ENCODE peak calls at places on chromosomes 4 and X, in five cellular contexts. W, U, J, L and F are unnamed samples.

GRCh38 chr4:112817933-112818921 is 181.3 kb downstream of the LARP7 start:
- DNase-seq in U (peak; percentile 81), W (peak; percentile 86), J (peak; percentile 78), L (peak; percentile 40), F (peak; percentile 98)

GRCh38 chrX:106159861-106160282 is 8.2 kb upstream of the PWWP3B start:
- DNase-seq in L (no peak), W (no peak), J (no peak), U (no peak), F (no peak)

GRCh38 chr4:165493359-165493758 is 114.6 kb downstream of the CPE start:
- DNase-seq in L (peak; percentile 67), J (peak; percentile 74), U (peak; percentile 38), W (peak; percentile 91), F (peak; percentile 96)

GRCh38 chrX:50152421-50152820 is 48.4 kb downstream of the AKAP4 start:
- DNase-seq in L (no peak), W (no peak), J (no peak), U (no peak), F (no peak)

GRCh38 chr4:127188847-127189246 is 443.9 kb upstream of the INTU start:
- DNase-seq in W (no peak), J (no peak), U (peak; percentile 25), L (no peak), F (peak; percentile 65)

GRCh38 chr4:68373513-68373912 is 23.6 kb upstream of the YTHDC1 start:
- DNase-seq in U (peak; percentile 67), W (peak; percentile 93), L (peak; percentile 55), J (peak; percentile 77), F (peak; percentile 92)

GRCh38 chr4:164572877-164573279 is 181.1 kb upstream of the SMIM31 start:
- DNase-seq in J (no peak), U (no peak), W (no peak), L (no peak), F (no peak)

GRCh38 chrX:46327229-46328081 is 217.8 kb downstream of the ZNF674 start:
- DNase-seq in U (no peak), L (peak; percentile 76), J (peak; percentile 81), W (peak; percentile 93), F (peak; percentile 96)

GRCh38 chr4:5782829-5783476 is 72.0 kb downstream of the EVC start:
- DNase-seq in W (peak; percentile 5), J (no peak), L (no peak), U (no peak), F (no peak)

GRCh38 chr4:54585321-54586000 is 72.3 kb upstream of the KIT start:
- DNase-seq in U (peak; percentile 62), J (no peak), W (no peak), L (no peak), F (no peak)

GRCh38 chr4:110586137-110586850 is 36.6 kb downstream of the PITX2 start:
- DNase-seq in L (no peak), J (no peak), W (no peak), U (peak; percentile 69), F (peak; percentile 66)

GRCh38 chr4:10728016-10728415 is 43.4 kb upstream of the CLNK start:
- DNase-seq in J (no peak), W (no peak), U (no peak), L (no peak), F (no peak)

GRCh38 chrX:86407371-86407770 is 259.1 kb downstream of the DACH2 start:
- DNase-seq in W (no peak), L (no peak), J (no peak), U (no peak), F (no peak)

GRCh38 chr4:8439914-8440490 is 521 bp downstream of the ACOX3 start:
- DNase-seq in L (no peak), J (no peak), U (no peak), W (no peak), F (peak; percentile 60)

GRCh38 chrX:108105473-108105872 is 13.9 kb downstream of the ATG4A start:
- DNase-seq in U (no peak), W (no peak), J (no peak), L (no peak), F (no peak)

GRCh38 chr4:40530961-40531635 is 98.6 kb downstream of the RBM47 start:
- DNase-seq in J (no peak), L (no peak), U (no peak), W (no peak), F (no peak)

GRCh38 chr4:28435346-28435745 is 1574.7 kb downstream of the STIM2 start:
- DNase-seq in W (no peak), L (no peak), J (no peak), U (peak; percentile 30), F (peak; percentile 25)

GRCh38 chrX:110286126-110286525 is 31.8 kb downstream of the AMMECR1 start:
- DNase-seq in L (no peak), W (no peak), U (peak; percentile 89), J (no peak), F (no peak)

GRCh38 chr4:29711226-29711625 is 1008.9 kb upstream of the PCDH7 start:
- DNase-seq in L (no peak), J (no peak), U (peak; percentile 90), W (no peak), F (no peak)

GRCh38 chr4:105859233-105859632 is 36.0 kb upstream of the NPNT start:
- DNase-seq in L (no peak), J (no peak), U (peak; percentile 79), W (no peak), F (no peak)

GRCh38 chr4:89534356-89534755 is 226.8 kb upstream of the GPRIN3 start:
- DNase-seq in W (no peak), L (no peak), J (no peak), U (no peak), F (no peak)

GRCh38 chrX:129161108-129161507 is 362.2 kb downstream of the SMARCA1 start:
- DNase-seq in J (no peak), W (no peak), U (no peak), L (no peak), F (peak; percentile 10)

GRCh38 chr4:105551968-105552746 is at the start of gene ARHGEF38:
- DNase-seq in L (no peak), W (peak; percentile 47), J (no peak), U (peak; percentile 7), F (peak; percentile 13)

GRCh38 chr4:160810415-160810814 is 1353.4 kb downstream of the FSTL5 start:
- DNase-seq in W (no peak), J (no peak), U (no peak), L (no peak), F (no peak)

GRCh38 chr4:7280906-7281305 is 88.6 kb downstream of the SORCS2 start:
- DNase-seq in J (no peak), U (peak; percentile 37), L (no peak), W (no peak), F (no peak)

GRCh38 chr4:158253350-158253980 is 43.2 kb downstream of the TMEM144 start:
- DNase-seq in U (peak; percentile 63), J (no peak), W (no peak), L (peak; percentile 42), F (peak; percentile 58)

DNA sequence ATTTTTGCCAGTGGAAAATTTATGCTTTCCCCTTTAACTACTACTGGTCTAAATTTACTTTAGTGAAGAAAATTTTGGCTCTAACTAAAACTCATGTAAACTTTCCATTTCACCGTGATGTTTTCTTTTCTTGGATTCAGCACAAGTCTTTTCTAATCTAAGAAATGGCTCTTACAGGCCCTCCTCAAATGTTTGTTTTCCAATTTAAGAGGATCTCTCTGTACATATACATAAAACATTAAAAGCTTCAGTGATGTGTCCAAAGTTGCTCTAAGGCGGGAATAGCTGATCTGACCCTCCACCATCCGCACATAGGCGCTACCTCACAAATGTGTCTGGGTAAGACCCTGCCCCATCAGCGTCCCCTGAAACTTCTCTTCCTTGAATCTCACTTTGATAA is 68.1 kb downstream of the MAML3 start:
- DNase-seq in J (no peak), U (no peak), W (no peak), L (no peak), F (no peak)
- H2AK5ac ChIP-seq in J (no peak overlapping the region), U (peak overlapping the region; percentile 36), W (no peak overlapping the region), L (no peak overlapping the region), F (no peak overlapping the region)

GRCh38 chrX:17472424-17472823 is 97.4 kb downstream of the NHS start:
- DNase-seq in J (no peak), L (no peak), W (no peak), U (no peak), F (no peak)

GRCh38 chrX:17473021-17473420 is 98.0 kb downstream of the NHS start:
- DNase-seq in J (no peak), W (no peak), U (no peak), L (no peak), F (no peak)

GRCh38 chrX:17474892-17475291 is 99.9 kb downstream of the NHS start:
- DNase-seq in U (peak; percentile 55), J (no peak), W (no peak), L (no peak), F (no peak)

GRCh38 chrX:17471121-17471520 is 96.1 kb downstream of the NHS start:
- DNase-seq in J (no peak), U (peak; percentile 21), L (no peak), W (no peak), F (no peak)

GRCh38 chrX:17470136-17470535 is 95.1 kb downstream of the NHS start:
- DNase-seq in J (no peak), L (no peak), U (peak; percentile 42), W (no peak), F (no peak)
- H2AK5ac ChIP-seq in J (no peak overlapping the region), L (no peak overlapping the region), U (no peak overlapping the region), W (no peak overlapping the region), F (no peak overlapping the region)

GRCh38 chr4:2407991-2408342 is 10.5 kb downstream of the ZFYVE28 start:
- DNase-seq in U (no peak), J (no peak), W (no peak), L (no peak), F (no peak)
- H2AK5ac ChIP-seq in U (no peak overlapping the region), J (no peak overlapping the region), W (no peak overlapping the region), L (peak overlapping the region; percentile 3), F (no peak overlapping the region)

GRCh38 chrX:133413218-133413925 is 1.9 kb downstream of the GPC4 start:
- DNase-seq in L (no peak), U (no peak), J (no peak), W (no peak), F (no peak)

GRCh38 chrX:133412665-133413064 is 2.6 kb downstream of the GPC4 start:
- DNase-seq in L (no peak), U (no peak), J (no peak), W (no peak), F (no peak)

GRCh38 chrX:133417364-133417763 is 2.1 kb upstream of the GPC4 start:
- DNase-seq in U (no peak), W (no peak), J (no peak), L (no peak), F (no peak)

GRCh38 chrX:133414399-133415275 is 652 bp downstream of the GPC4 start:
- DNase-seq in L (no peak), W (no peak), U (no peak), J (no peak), F (no peak)

DNA sequence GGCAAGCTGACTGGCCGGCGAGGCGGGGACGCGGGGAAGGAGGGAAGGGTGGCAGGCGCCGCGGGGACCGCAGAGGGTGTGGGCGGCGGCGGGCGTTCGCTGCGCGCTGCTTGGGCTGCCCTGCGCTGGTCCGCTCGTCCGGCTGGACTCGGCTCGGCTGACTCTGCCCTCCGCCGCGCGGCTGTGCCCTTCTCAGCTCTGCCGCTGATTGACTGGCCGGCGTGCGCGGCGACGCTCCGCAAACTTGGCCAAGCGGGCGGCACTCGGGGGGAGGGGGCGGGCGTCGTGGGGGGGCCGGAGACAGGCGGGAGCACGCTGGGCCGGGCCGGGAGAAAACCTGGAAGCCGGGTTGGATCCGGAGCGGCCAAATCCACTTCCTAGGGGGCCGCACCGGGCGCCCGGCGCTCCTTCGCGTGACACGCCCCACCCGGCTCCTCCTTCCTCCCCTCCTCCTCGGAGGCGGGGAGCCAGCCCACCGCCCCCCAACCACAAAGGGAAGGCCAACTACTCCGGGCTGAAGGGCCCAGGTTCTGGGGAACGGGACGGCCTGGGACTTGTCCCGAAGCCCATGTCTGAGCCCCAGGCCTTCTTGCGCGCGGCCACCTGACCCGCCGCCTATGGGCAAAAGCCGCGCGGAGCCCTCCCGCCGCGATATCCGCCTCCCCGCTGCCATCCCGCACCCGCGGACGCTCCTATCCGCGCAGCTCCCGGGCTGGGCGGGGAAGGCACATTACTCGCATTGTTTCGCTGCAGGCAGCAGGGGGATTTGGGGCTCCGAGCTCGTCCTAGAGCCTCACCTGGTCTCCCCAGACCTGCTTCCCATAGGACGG is at the start of gene GPC4:
- DNase-seq in U (no peak), L (peak; percentile 51), W (peak; percentile 78), J (no peak), F (peak; percentile 85)
- H2AK5ac ChIP-seq in U (no peak within 1 kb of the TSS), L (no peak within 1 kb of the TSS), W (no peak within 1 kb of the TSS), J (no peak within 1 kb of the TSS), F (no peak within 1 kb of the TSS)